ENCODE peak calls at places on chromosomes 16 and 17, in six cellular contexts. D, L, Z, P, A and W are unnamed samples.

GRCh38 chr17:72301887-72302286 is 181.1 kb downstream of the SOX9 start:
- DNase-seq in Z (no peak), L (no peak), A (no peak), D (no peak), P (no peak), W (no peak)

GRCh38 chr17:50051082-50051576 is 4.8 kb upstream of the ITGA3 start:
- DNase-seq in P (no peak), Z (no peak), L (no peak), A (peak; percentile 86), D (no peak), W (no peak)

GRCh38 chr17:75650874-75651273 is 16.1 kb downstream of the RECQL5 start:
- DNase-seq in Z (no peak), D (no peak), P (no peak), L (no peak), A (no peak), W (no peak)

GRCh38 chr17:81025065-81025751 is 9.7 kb upstream of the BAIAP2 start:
- DNase-seq in D (no peak), P (no peak), L (no peak), Z (no peak), A (no peak), W (no peak)

GRCh38 chr17:69358688-69359596 is 32.0 kb upstream of the ABCA5 start:
- DNase-seq in P (no peak), A (no peak), D (no peak), L (no peak), Z (peak; percentile 61), W (no peak)

GRCh38 chr17:3754458-3755334 is 31.0 kb downstream of the HASPIN start:
- DNase-seq in L (peak; percentile 96), D (peak; percentile 87), A (peak; percentile 58), Z (peak; percentile 95), P (no peak), W (peak; percentile 78)

GRCh38 chr17:41717408-41718286 is 5.5 kb downstream of the GAST start:
- DNase-seq in Z (no peak), A (peak; percentile 74), D (peak; percentile 55), P (no peak), L (no peak), W (no peak)

GRCh38 chr17:3730881-3731429 is 7.3 kb downstream of the HASPIN start:
- DNase-seq in A (peak; percentile 26), Z (no peak), D (no peak), L (no peak), P (no peak), W (no peak)

GRCh38 chr17:50027639-50028206 is 28.2 kb upstream of the ITGA3 start:
- DNase-seq in D (no peak), L (peak; percentile 56), P (no peak), A (peak; percentile 97), Z (no peak), W (no peak)

GRCh38 chr16:87836844-87837581 is 32.3 kb downstream of the SLC7A5 start:
- DNase-seq in A (no peak), D (no peak), P (no peak), L (no peak), Z (peak; percentile 48), W (no peak)

GRCh38 chr17:8798176-8799000 is 777 bp downstream of the MFSD6L start:
- DNase-seq in D (no peak), A (no peak), Z (no peak), P (no peak), L (peak; percentile 34), W (no peak)

GRCh38 chr16:7038475-7038874 is 294.2 kb upstream of the RBFOX1 start:
- DNase-seq in D (no peak), P (no peak), Z (no peak), L (no peak), A (no peak), W (no peak)

GRCh38 chr17:61219460-61219859 is 180.2 kb upstream of the TBX2 start:
- DNase-seq in Z (no peak), A (peak; percentile 70), D (no peak), L (no peak), P (no peak), W (no peak)
- H3K27ac ChIP-seq in Z (no peak overlapping the region), A (peak overlapping the region; percentile 23), D (no peak overlapping the region), L (no peak overlapping the region), P (no peak overlapping the region), W (no peak overlapping the region)

DNA sequence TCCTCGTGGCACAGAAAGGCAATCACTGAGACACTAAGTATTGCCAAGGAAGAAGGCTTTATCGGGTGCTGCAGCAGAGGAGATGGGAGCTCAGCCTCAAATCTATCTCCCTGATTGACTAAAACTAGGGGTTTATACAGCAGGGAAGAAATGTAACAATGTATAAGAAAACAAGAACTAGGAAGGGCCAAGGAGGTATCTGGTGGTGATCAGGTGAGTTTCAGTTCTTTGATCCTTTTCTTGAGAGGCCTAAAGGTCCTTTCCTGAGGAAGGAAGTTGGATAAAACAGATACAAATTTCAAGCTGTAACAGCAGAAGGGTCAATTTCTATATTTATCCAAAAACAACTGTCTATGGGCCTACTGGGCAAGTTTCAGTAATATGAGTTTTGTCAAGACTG is 212.4 kb downstream of the COPRS start:
- DNase-seq in L (no peak), P (no peak), A (no peak), D (no peak), Z (no peak), W (no peak)
- H3K9me3 ChIP-seq in L (no peaks in the 10 kb centered on the region), P (no peaks in the 10 kb centered on the region), A (no peaks in the 10 kb centered on the region), D (no peaks in the 10 kb centered on the region), Z (no peaks in the 10 kb centered on the region), W (no peaks in the 10 kb centered on the region)

DNA sequence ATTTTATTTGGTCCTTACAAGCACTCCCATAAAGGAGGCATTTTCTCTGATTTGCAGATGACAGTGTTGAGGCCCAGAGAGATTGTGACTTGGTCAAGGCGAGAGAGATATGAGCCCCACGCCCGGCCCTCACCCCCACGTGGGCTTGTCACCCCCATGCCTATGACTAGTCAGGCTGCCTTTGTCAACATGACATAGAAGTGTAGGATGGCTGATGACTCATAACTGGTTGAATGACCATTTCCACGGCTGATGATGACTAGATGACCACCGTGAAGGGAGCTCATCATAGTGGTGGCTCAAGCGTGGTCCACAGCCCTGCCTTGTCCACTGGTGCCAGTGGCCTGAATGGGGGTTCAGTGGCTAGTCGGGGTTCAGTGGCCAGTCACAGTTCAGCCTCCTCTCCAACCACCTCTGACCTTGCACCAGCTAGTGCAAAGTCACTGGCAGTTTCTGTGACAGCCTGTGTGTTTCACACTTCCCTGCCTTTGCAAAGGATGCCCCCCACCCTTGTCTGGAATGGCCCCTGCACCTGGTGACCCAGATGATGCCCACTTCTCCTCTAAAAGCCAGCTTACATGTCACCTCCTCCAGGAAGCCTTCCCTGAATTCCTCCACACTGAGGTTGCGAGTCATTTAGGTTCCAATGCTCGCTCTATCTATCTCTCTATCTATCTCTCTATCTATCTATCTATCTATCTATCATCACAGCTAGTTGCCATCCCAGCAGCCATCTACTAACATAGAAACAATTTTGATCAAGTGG is 3.8 kb upstream of the WSCD1 start:
- DNase-seq in Z (no peak), L (no peak), D (no peak), A (peak; percentile 23), P (no peak), W (no peak)
- H3K27me3 ChIP-seq in Z (peaks cover 32% of the 10 kb centered on the region), L (peaks cover 6% of the 10 kb centered on the region), D (no peaks in the 10 kb centered on the region), A (peaks cover 24% of the 10 kb centered on the region), P (no peaks in the 10 kb centered on the region), W (peaks cover 12% of the 10 kb centered on the region)

GRCh38 chr17:57201481-57201880 is 54.8 kb upstream of the MSI2 start:
- DNase-seq in D (no peak), P (no peak), A (no peak), L (no peak), Z (no peak), W (no peak)
- H3K27ac ChIP-seq in D (no peak overlapping the region), P (no peak overlapping the region), A (no peak overlapping the region), L (no peak overlapping the region), Z (no peak overlapping the region), W (no peak overlapping the region)

DNA sequence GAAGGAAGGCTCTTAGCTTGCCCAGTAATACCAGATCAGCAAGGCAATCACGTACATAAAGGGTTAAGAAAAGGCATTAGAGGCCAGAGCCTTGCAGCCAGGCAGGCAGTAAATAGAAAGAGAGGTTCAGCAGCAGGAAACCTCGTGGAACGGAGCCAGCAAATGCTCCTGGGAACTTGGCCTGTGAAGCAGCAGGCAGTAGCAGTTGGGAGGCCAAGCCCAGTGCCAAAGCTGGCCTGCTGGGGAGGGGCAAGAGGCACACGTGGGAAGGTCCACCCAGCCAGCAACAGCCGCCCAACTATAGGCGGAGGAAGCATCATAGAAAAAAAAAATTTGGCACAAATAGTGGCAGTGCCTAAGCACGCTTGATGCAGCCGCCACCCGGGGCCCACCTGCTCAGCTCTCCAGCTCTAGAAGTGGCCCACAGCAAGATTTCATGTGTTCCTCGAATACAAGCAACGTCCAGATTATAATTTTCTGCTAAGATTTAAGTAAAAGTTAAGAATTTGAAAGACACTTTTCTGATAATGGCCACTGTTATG is 2339.5 kb downstream of the TP53TG3F start:
- DNase-seq in Z (no peak), L (no peak), A (no peak), D (no peak), P (no peak), W (no peak)
- H3K9me3 ChIP-seq in Z (peaks cover 21% of the 10 kb centered on the region), L (no peaks in the 10 kb centered on the region), A (no peaks in the 10 kb centered on the region), D (peaks cover 4% of the 10 kb centered on the region), P (no peaks in the 10 kb centered on the region), W (peaks cover 34% of the 10 kb centered on the region)

GRCh38 chr17:36940313-36941264 is 3.3 kb downstream of the LHX1 start:
- DNase-seq in A (no peak), Z (peak; percentile 55), P (no peak), L (no peak), D (no peak), W (no peak)
- H3K27me3 ChIP-seq in A (peaks cover 96% of the 10 kb centered on the region), Z (peaks cover 100% of the 10 kb centered on the region), P (peaks cover 100% of the 10 kb centered on the region), L (peaks cover 100% of the 10 kb centered on the region), D (peaks cover 90% of the 10 kb centered on the region), W (peaks cover 42% of the 10 kb centered on the region)

DNA sequence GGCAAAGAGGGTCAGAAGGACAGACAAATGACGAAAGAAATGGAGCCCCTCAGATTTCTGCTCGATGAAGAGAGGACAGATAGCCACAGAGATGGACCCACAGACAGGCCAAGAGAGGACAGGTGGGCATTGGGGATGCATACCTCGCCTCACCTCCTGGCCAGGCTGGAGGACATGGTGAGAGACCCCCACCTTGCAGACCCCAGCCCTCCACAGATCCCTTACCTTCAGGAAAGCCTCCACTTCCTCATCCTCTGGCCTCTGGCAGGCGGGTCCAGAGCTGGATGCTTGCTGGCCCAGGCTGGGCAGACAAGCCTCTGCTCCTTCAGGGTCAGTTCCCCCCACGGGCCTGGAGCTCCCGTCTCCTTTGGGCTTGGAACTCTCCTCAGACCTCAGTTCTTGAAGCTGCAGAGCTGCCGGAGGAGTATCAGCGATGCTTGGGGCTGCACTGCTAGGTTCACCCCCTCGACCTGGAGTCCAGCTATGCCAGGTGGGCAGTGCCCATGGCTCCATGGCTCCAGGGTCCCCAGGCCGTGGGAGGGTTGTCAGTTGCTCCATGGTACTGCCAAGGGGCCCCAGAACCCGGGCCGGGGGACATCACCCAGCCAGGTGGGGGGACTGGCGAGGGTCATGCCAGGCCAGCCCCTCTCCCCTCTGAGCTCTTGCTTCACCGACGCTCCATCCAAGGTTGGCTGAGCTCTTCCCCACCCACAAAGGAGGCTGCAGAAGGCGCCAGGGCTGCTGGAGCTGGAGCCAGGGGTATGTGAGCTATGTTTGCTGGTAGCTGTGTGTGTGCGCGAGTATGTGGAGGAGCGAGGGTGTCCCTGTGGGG is 1.0 kb downstream of the TSPOAP1 start:
- DNase-seq in Z (no peak), D (no peak), L (no peak), P (no peak), A (no peak), W (no peak)
- H3K27ac ChIP-seq in Z (no peak overlapping the region), D (peak overlapping the region; percentile 48), L (no peak overlapping the region), P (no peak overlapping the region), A (no peak overlapping the region), W (peak overlapping the region; percentile 99)